ENCODE peak calls at places on chromosomes 12 and 14, in five cellular contexts. E, S, U, H and L are unnamed samples.

GRCh38 chr12:51450333-51450732 is 25.7 kb downstream of the SLC4A8 start:
- DNase-seq in E (no peak), S (no peak), U (no peak), H (no peak), L (no peak)

GRCh38 chr12:49340971-49341776 is 4.2 kb upstream of the C1QL4 start:
- DNase-seq in E (no peak), S (no peak), U (no peak), H (no peak), L (no peak)

GRCh38 chr14:73283592-73284379 is 46.5 kb downstream of the PAPLN start:
- DNase-seq in E (no peak), S (no peak), U (no peak), H (no peak), L (no peak)

GRCh38 chr12:82964446-82964845 is 277.7 kb downstream of the TMTC2 start:
- DNase-seq in E (no peak), S (no peak), U (no peak), H (no peak), L (no peak)

GRCh38 chr12:14842315-14842714 is 1.0 kb downstream of the ART4 start:
- DNase-seq in E (no peak), S (no peak), U (no peak), H (no peak), L (no peak)

GRCh38 chr14:96905825-96906224 is 108.6 kb downstream of the VRK1 start:
- DNase-seq in E (no peak), S (no peak), U (no peak), H (no peak), L (no peak)

GRCh38 chr14:58963873-58964597 is 224.4 kb upstream of the DAAM1 start:
- DNase-seq in E (no peak), S (no peak), U (no peak), H (no peak), L (no peak)

GRCh38 chr14:95197498-95198010 is 40.2 kb upstream of the DICER1 start:
- DNase-seq in E (no peak), S (no peak), U (no peak), H (no peak), L (no peak)

GRCh38 chr14:52802597-52802996 is 11.2 kb upstream of the GNPNAT1 start:
- DNase-seq in E (no peak), S (no peak), U (peak), H (no peak), L (no peak)

GRCh38 chr12:79897617-79898016 is 37.3 kb downstream of the PPP1R12A start:
- DNase-seq in E (peak), S (no peak), U (peak), H (no peak), L (peak)

GRCh38 chr14:96176811-96177211 is 27.8 kb upstream of the BDKRB2 start:
- DNase-seq in E (no peak), S (no peak), U (peak), H (no peak), L (peak)

GRCh38 chr12:131832393-131833231 is 4.4 kb downstream of the MMP17 start:
- DNase-seq in E (peak), S (no peak), U (no peak), H (no peak), L (peak)

GRCh38 chr12:131830335-131831020 is 2.3 kb downstream of the MMP17 start:
- DNase-seq in E (peak), S (peak), U (no peak), H (no peak), L (peak)

GRCh38 chr14:81137316-81137715 is 83.4 kb downstream of the GTF2A1 start:
- DNase-seq in E (peak), S (no peak), U (no peak), H (no peak), L (no peak)

GRCh38 chr14:77470192-77470870 is 12.4 kb downstream of the AHSA1 start:
- DNase-seq in E (no peak), S (no peak), U (no peak), H (no peak), L (no peak)

GRCh38 chr14:56199095-56199975 is 81.1 kb downstream of the PELI2 start:
- DNase-seq in E (peak), S (no peak), U (no peak), H (no peak), L (peak)

GRCh38 chr12:80101126-80101525 is 1.8 kb downstream of the OTOGL start:
- DNase-seq in E (no peak), S (no peak), U (peak), H (no peak), L (no peak)

GRCh38 chr12:127496255-127496654 is 770.7 kb upstream of the TMEM132C start:
- DNase-seq in E (no peak), S (no peak), U (no peak), H (no peak), L (no peak)

GRCh38 chr12:120725151-120725658 is 421 bp upstream of the ACADS start:
- DNase-seq in E (no peak), S (no peak), U (no peak), H (no peak), L (no peak)

GRCh38 chr12:113222730-113223531 is 1.7 kb downstream of the TPCN1 start:
- DNase-seq in E (peak), S (no peak), U (no peak), H (no peak), L (peak)

GRCh38 chr12:3366451-3367155 is 124.4 kb upstream of the PRMT8 start:
- DNase-seq in E (no peak), S (no peak), U (no peak), H (no peak), L (no peak)

GRCh38 chr12:43336962-43337555 is 214.9 kb downstream of the ADAMTS20 start:
- DNase-seq in E (no peak), S (no peak), U (no peak), H (no peak), L (no peak)

GRCh38 chr12:54197037-54197909 is 8.5 kb upstream of the SMUG1 start:
- DNase-seq in E (peak), S (no peak), U (no peak), H (no peak), L (no peak)

GRCh38 chr12:12534134-12534866 is 28.4 kb downstream of the DUSP16 start:
- DNase-seq in E (no peak), S (no peak), U (no peak), H (no peak), L (no peak)

GRCh38 chr14:93295541-93296220 is 37.2 kb downstream of the BTBD7 start:
- DNase-seq in E (no peak), S (no peak), U (no peak), H (no peak), L (no peak)

GRCh38 chr12:4027412-4027811 is 154.2 kb upstream of the PARP11 start:
- DNase-seq in E (no peak), S (no peak), U (no peak), H (peak), L (no peak)

GRCh38 chr12:38156497-38157245 is 159.9 kb upstream of the ALG10B start:
- DNase-seq in E (no peak), S (no peak), U (no peak), H (no peak), L (no peak)

GRCh38 chr14:67240168-67240932 is 885 bp upstream of the PALS1 start:
- DNase-seq in E (peak), S (peak), U (no peak), H (no peak), L (no peak)

GRCh38 chr12:130832561-130833209 is 6.4 kb downstream of the STX2 start:
- DNase-seq in E (no peak), S (no peak), U (no peak), H (no peak), L (no peak)

GRCh38 chr14:104803916-104804371 is 3.0 kb downstream of the ZBTB42 start:
- DNase-seq in E (peak), S (no peak), U (no peak), H (no peak), L (no peak)

GRCh38 chr12:114215766-114216165 is 190.2 kb downstream of the TBX5 start:
- DNase-seq in E (no peak), S (no peak), U (no peak), H (no peak), L (no peak)

GRCh38 chr12:124279846-124280360 is 15.0 kb upstream of the RFLNA start:
- DNase-seq in E (no peak), S (no peak), U (no peak), H (no peak), L (no peak)

GRCh38 chr12:57240926-57241555 is 9.9 kb downstream of the STAC3 start:
- DNase-seq in E (no peak), S (no peak), U (no peak), H (no peak), L (no peak)

GRCh38 chr12:105384220-105384619 is 53.7 kb downstream of the C12orf75 start:
- DNase-seq in E (no peak), S (no peak), U (no peak), H (no peak), L (no peak)

GRCh38 chr12:125983094-125983783 is 918.0 kb downstream of the AACS start:
- DNase-seq in E (no peak), S (peak), U (no peak), H (no peak), L (no peak)

GRCh38 chr14:51430600-51430999 is 190.6 kb downstream of the TMX1 start:
- DNase-seq in E (no peak), S (peak), U (no peak), H (no peak), L (peak)